ENCODE peak calls at places on chromosome 9, in eight cellular contexts. X is cardiac muscle cell; B is IMR-90; Y is naive thymus-derived CD4-positive, alpha-beta T cell; P is tibial nerve; M is CD4-positive, CD25-positive, alpha-beta regulatory T cell; E is lung; O is heart right ventricle. U is an unnamed sample.

GRCh38 chr9:133166392-133166791 is 2.7 kb upstream of the GBGT1 start:
- DNase-seq in P (no peak), M (no peak), E (no peak), X (no peak), O (no peak), B (no peak), Y (no peak), U (no peak)

GRCh38 chr9:4038182-4038723 is 261.6 kb downstream of the GLIS3 start:
- DNase-seq in M (no peak), O (no peak), B (peak; percentile 53), X (peak; percentile 56), P (no peak), Y (no peak), E (no peak), U (no peak)

GRCh38 chr9:34145165-34145564 is 18.7 kb upstream of the DCAF12 start:
- DNase-seq in P (no peak), M (no peak), O (no peak), E (no peak), Y (no peak), X (no peak), B (peak; percentile 24), U (no peak)

GRCh38 chr9:28031521-28032177 is 458.4 kb upstream of the C9orf72 start:
- DNase-seq in Y (no peak), B (no peak), O (no peak), X (no peak), P (no peak), M (no peak), E (no peak), U (no peak)

GRCh38 chr9:137534256-137535119 is 15.7 kb downstream of the PNPLA7 start:
- DNase-seq in O (no peak), B (peak; percentile 60), X (peak; percentile 75), M (no peak), E (peak; percentile 47), Y (no peak), P (no peak), U (no peak)

GRCh38 chr9:86500667-86501435 is 146.6 kb upstream of the TUT7 start:
- DNase-seq in X (peak; percentile 89), M (no peak), O (no peak), B (peak; percentile 97), E (no peak), P (no peak), Y (no peak), U (no peak)

GRCh38 chr9:133612816-133613215 is 3.6 kb upstream of the FAM163B start:
- DNase-seq in E (no peak), M (no peak), X (no peak), B (no peak), Y (no peak), P (no peak), O (no peak), U (no peak)

GRCh38 chr9:88775037-88775471 is 216.2 kb upstream of the S1PR3 start:
- DNase-seq in X (peak; percentile 97), P (no peak), Y (no peak), M (no peak), B (peak; percentile 98), O (no peak), E (no peak), U (peak; percentile 75)

GRCh38 chr9:112665347-112665746 is 52.6 kb downstream of the INIP start:
- DNase-seq in M (no peak), Y (no peak), X (peak; percentile 27), B (peak; percentile 47), E (no peak), P (no peak), O (no peak), U (no peak)

GRCh38 chr9:107307331-107307730 is 24.3 kb downstream of the RAD23B start:
- DNase-seq in X (no peak), O (no peak), P (no peak), Y (no peak), M (no peak), E (no peak), B (peak; percentile 31), U (no peak)

GRCh38 chr9:112218908-112219307 is 43.8 kb upstream of the SUSD1 start:
- DNase-seq in X (no peak), M (no peak), B (no peak), P (no peak), E (no peak), O (no peak), Y (no peak), U (no peak)

GRCh38 chr9:38311382-38312270 is 80.9 kb upstream of the ALDH1B1 start:
- DNase-seq in Y (no peak), X (peak; percentile 29), O (peak; percentile 8), M (no peak), P (no peak), E (no peak), B (no peak), U (peak; percentile 73)

GRCh38 chr9:89821081-89821480 is 216.3 kb downstream of the GADD45G start:
- DNase-seq in Y (no peak), O (no peak), B (no peak), P (no peak), M (no peak), E (no peak), X (peak; percentile 21), U (no peak)

GRCh38 chr9:114621975-114622609 is 11.0 kb downstream of the TMEM268 start:
- DNase-seq in P (no peak), Y (no peak), E (peak; percentile 42), B (peak; percentile 84), M (no peak), X (peak; percentile 87), O (peak; percentile 23), U (no peak)

GRCh38 chr9:97502222-97502983 is 937 bp downstream of the TMOD1 start:
- DNase-seq in Y (no peak), X (no peak), M (no peak), E (peak; percentile 28), O (peak; percentile 45), P (no peak), B (no peak), U (no peak)

GRCh38 chr9:98142182-98142924 is 23.3 kb upstream of the TRIM14 start:
- DNase-seq in O (no peak), X (no peak), M (no peak), E (peak; percentile 91), B (no peak), Y (no peak), P (no peak), U (no peak)

GRCh38 chr9:136826188-136826541 is 16.1 kb upstream of the AJM1 start:
- DNase-seq in P (no peak), X (no peak), E (no peak), Y (no peak), M (no peak), O (no peak), B (no peak), U (no peak)

GRCh38 chr9:129885018-129885669 is 49.9 kb downstream of the USP20 start:
- DNase-seq in O (no peak), Y (peak; percentile 25), P (peak; percentile 42), X (no peak), B (no peak), E (peak; percentile 46), M (no peak), U (no peak)

GRCh38 chr9:80968611-80969010 is 720.7 kb downstream of the TLE1 start:
- DNase-seq in B (peak; percentile 87), E (no peak), M (no peak), X (peak; percentile 65), O (no peak), P (no peak), Y (no peak), U (no peak)
- H3K27ac ChIP-seq in B (no peak overlapping the region), E (no peak overlapping the region), M (no peak overlapping the region), X (no peak overlapping the region), O (no peak overlapping the region), P (no peak overlapping the region), Y (no peak overlapping the region), U (no peak overlapping the region)

DNA sequence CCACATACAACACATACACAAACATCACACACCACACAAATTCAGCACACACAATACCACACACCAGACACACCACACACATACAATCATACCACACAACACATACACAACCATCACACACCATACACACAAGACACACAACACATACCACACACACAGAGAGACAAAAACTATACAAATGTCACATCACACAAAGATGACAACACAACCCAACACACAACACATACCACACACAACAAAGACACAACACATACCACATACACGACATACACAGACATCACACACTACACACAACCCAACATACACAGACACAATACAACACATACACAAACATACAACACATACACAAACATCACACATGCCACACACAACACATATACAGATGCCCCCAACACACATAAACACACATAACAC is 44.8 kb downstream of the ROR2 start:
- DNase-seq in M (no peak), E (no peak), B (no peak), X (no peak), P (no peak), Y (no peak), O (no peak), U (no peak)
- H3K4me1 ChIP-seq in M (peaks cover 10% of the 10 kb centered on the region), E (peaks cover 3% of the 10 kb centered on the region), B (peaks cover 11% of the 10 kb centered on the region), X (peaks cover 58% of the 10 kb centered on the region), P (no peaks in the 10 kb centered on the region), Y (no peaks in the 10 kb centered on the region), O (no peaks in the 10 kb centered on the region), U (no peaks in the 10 kb centered on the region)

GRCh38 chr9:105661011-105661410 is 1.2 kb upstream of the TAL2 start:
- DNase-seq in P (no peak), M (no peak), B (no peak), E (no peak), Y (no peak), X (no peak), O (no peak), U (no peak)

GRCh38 chr9:105651806-105652205 is 10.5 kb upstream of the TAL2 start:
- DNase-seq in B (no peak), E (no peak), Y (no peak), P (no peak), O (no peak), X (no peak), M (no peak), U (no peak)

GRCh38 chr9:105658351-105658750 is 3.9 kb upstream of the TAL2 start:
- DNase-seq in O (no peak), B (no peak), Y (no peak), E (no peak), X (no peak), M (no peak), P (no peak), U (no peak)

DNA sequence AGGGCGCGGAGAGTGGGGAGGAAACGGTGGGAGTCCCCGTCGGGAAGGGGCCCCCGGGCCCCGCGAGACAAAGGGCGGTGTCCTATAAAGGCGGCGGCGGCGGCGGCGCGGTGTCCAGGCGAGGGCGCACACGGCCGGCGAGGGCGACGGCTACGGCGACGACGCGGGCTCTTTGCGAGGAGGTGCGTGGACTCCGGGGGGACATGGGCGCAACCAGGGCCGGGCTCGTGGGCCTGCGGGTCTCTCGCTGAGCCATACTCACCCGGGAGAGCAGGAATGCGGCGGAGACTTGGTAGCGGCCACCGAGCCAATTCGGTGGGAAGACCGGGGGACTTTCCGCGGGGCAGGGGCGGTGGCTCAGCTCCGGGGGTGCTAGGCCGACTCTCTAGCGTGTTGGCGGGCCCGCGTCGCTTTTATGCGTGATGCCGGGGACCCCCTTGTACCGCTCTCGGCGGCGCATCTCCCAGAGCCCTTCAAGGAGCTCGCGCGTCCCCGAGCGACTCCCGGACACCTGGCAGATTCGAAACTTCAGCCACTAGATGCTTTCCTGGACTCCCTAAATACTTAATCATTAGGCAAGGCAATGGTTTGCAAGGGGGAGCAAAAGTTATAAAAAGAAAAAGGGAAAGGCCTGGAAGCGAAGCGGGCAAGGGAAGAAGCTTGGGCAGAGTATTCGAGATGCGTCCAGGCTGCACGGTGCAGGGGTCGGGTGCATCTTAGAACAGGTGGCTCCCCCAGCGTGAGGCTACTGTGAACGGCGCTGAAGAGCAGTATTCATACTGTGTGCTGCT is 5.9 kb upstream of the TAL2 start:
- DNase-seq in M (no peak), X (no peak), E (no peak), O (peak; percentile 5), P (no peak), B (no peak), Y (no peak), U (no peak)
- H3K27ac ChIP-seq in M (no peak overlapping the region), X (no peak overlapping the region), E (no peak overlapping the region), O (no peak overlapping the region), P (no peak overlapping the region), B (no peak overlapping the region), Y (no peak overlapping the region), U (no peak overlapping the region)

GRCh38 chr9:134867917-134868750 is 12.5 kb upstream of the FCN2 start:
- DNase-seq in P (no peak), E (no peak), M (no peak), Y (no peak), O (no peak), X (no peak), B (no peak), U (peak; percentile 54)
- H3K4me1 ChIP-seq in P (no peaks in the 10 kb centered on the region), E (no peaks in the 10 kb centered on the region), M (no peaks in the 10 kb centered on the region), Y (no peaks in the 10 kb centered on the region), O (peaks cover 3% of the 10 kb centered on the region), X (no peaks in the 10 kb centered on the region), B (peaks cover 7% of the 10 kb centered on the region), U (no peaks in the 10 kb centered on the region)

U was measured in ascending aorta.